ENCODE peak calls at places on chromosome 11, in four cellular contexts. One of them, this sample, is unnamed.

GRCh38 chr11:118313242-118313641 is 8.7 kb downstream of the CD3E start:
- DNase-seq in posterior cingulate gyrus: no peak
- DNase-seq in central memory CD4-positive, alpha-beta T cell: no peak
- DNase-seq in activated T-helper 1 cell treated with Interleukin-2 at 50 U/mL for 16 hours: no peak
- DNase-seq in this sample: no peak

GRCh38 chr11:82831364-82831763 is 68.9 kb downstream of the PRCP start:
- DNase-seq in central memory CD4-positive, alpha-beta T cell: no peak
- DNase-seq in activated T-helper 1 cell treated with Interleukin-2 at 50 U/mL for 16 hours: no peak
- DNase-seq in posterior cingulate gyrus: no peak
- DNase-seq in this sample: no peak

GRCh38 chr11:15412054-15412453 is 297.3 kb downstream of the INSC start:
- DNase-seq in posterior cingulate gyrus: no peak
- DNase-seq in central memory CD4-positive, alpha-beta T cell: no peak
- DNase-seq in activated T-helper 1 cell treated with Interleukin-2 at 50 U/mL for 16 hours: no peak
- DNase-seq in this sample: no peak

GRCh38 chr11:19079643-19080440 is 19.3 kb upstream of the MRGPRX2 start:
- DNase-seq in posterior cingulate gyrus: no peak
- DNase-seq in activated T-helper 1 cell treated with Interleukin-2 at 50 U/mL for 16 hours: no peak
- DNase-seq in central memory CD4-positive, alpha-beta T cell: no peak
- DNase-seq in this sample: no peak

GRCh38 chr11:720642-721346 is 14.8 kb downstream of the EPS8L2 start:
- DNase-seq in posterior cingulate gyrus: no peak
- DNase-seq in activated T-helper 1 cell treated with Interleukin-2 at 50 U/mL for 16 hours: peak
- DNase-seq in central memory CD4-positive, alpha-beta T cell: no peak
- DNase-seq in this sample: no peak

GRCh38 chr11:120972621-120973020 is 51.3 kb upstream of the TBCEL start:
- DNase-seq in central memory CD4-positive, alpha-beta T cell: no peak
- DNase-seq in activated T-helper 1 cell treated with Interleukin-2 at 50 U/mL for 16 hours: no peak
- DNase-seq in posterior cingulate gyrus: no peak
- DNase-seq in this sample: no peak

GRCh38 chr11:66858939-66859685 is 2.2 kb downstream of the LRFN4 start:
- DNase-seq in activated T-helper 1 cell treated with Interleukin-2 at 50 U/mL for 16 hours: no peak
- DNase-seq in posterior cingulate gyrus: no peak
- DNase-seq in central memory CD4-positive, alpha-beta T cell: no peak
- DNase-seq in this sample: peak

GRCh38 chr11:83007909-83008580 is 63.7 kb downstream of the RAB30 start:
- DNase-seq in activated T-helper 1 cell treated with Interleukin-2 at 50 U/mL for 16 hours: no peak
- DNase-seq in posterior cingulate gyrus: no peak
- DNase-seq in central memory CD4-positive, alpha-beta T cell: no peak
- DNase-seq in this sample: no peak

GRCh38 chr11:102241026-102241425 is 76.3 kb upstream of the BIRC3 start:
- DNase-seq in central memory CD4-positive, alpha-beta T cell: no peak
- DNase-seq in posterior cingulate gyrus: no peak
- DNase-seq in activated T-helper 1 cell treated with Interleukin-2 at 50 U/mL for 16 hours: no peak
- DNase-seq in this sample: no peak

GRCh38 chr11:3877252-3878035 is 22.0 kb downstream of the STIM1 start:
- DNase-seq in posterior cingulate gyrus: no peak
- DNase-seq in central memory CD4-positive, alpha-beta T cell: no peak
- DNase-seq in activated T-helper 1 cell treated with Interleukin-2 at 50 U/mL for 16 hours: no peak
- DNase-seq in this sample: no peak

GRCh38 chr11:3155691-3156258 is 9.3 kb downstream of the OSBPL5 start:
- DNase-seq in central memory CD4-positive, alpha-beta T cell: no peak
- DNase-seq in posterior cingulate gyrus: no peak
- DNase-seq in activated T-helper 1 cell treated with Interleukin-2 at 50 U/mL for 16 hours: no peak
- DNase-seq in this sample: no peak

GRCh38 chr11:17378655-17379054 is 9.8 kb downstream of the KCNJ11 start:
- DNase-seq in posterior cingulate gyrus: no peak
- DNase-seq in central memory CD4-positive, alpha-beta T cell: no peak
- DNase-seq in activated T-helper 1 cell treated with Interleukin-2 at 50 U/mL for 16 hours: no peak
- DNase-seq in this sample: no peak

GRCh38 chr11:65389294-65389980 is 3.0 kb downstream of the FRMD8 start:
- DNase-seq in central memory CD4-positive, alpha-beta T cell: no peak
- DNase-seq in activated T-helper 1 cell treated with Interleukin-2 at 50 U/mL for 16 hours: no peak
- DNase-seq in posterior cingulate gyrus: no peak
- DNase-seq in this sample: no peak

GRCh38 chr11:97092823-97093222 is 703.0 kb downstream of the JRKL start:
- DNase-seq in activated T-helper 1 cell treated with Interleukin-2 at 50 U/mL for 16 hours: no peak
- DNase-seq in central memory CD4-positive, alpha-beta T cell: no peak
- DNase-seq in posterior cingulate gyrus: no peak
- DNase-seq in this sample: no peak

This sample was measured in suprapubic skin.